ENCODE peak calls at places on chromosomes 6 and 20, in nine cellular contexts. R, T, Y, J, G, A, S, X and B are unnamed samples.

GRCh38 chr20:54474046-54474445 is 1.3 kb upstream of the DOK5 start:
- DNase-seq in Y (no peak), J (no peak), R (no peak), S (no peak), A (no peak), G (no peak), X (no peak), T (no peak), B (no peak)

GRCh38 chr20:12970372-12970821 is 38.4 kb upstream of the SPTLC3 start:
- DNase-seq in A (peak), G (peak), X (peak), R (no peak), T (no peak), S (no peak), Y (no peak), J (no peak), B (peak)

GRCh38 chr6:113209315-113209714 is 647.8 kb upstream of the MARCKS start:
- DNase-seq in R (no peak), J (no peak), Y (no peak), X (no peak), S (no peak), A (no peak), G (no peak), T (no peak), B (no peak)

GRCh38 chr6:118495639-118496296 is 52.3 kb upstream of the PLN start:
- DNase-seq in S (no peak), Y (no peak), R (no peak), A (no peak), G (no peak), X (no peak), T (no peak), J (no peak), B (no peak)

GRCh38 chr6:14727494-14728395 is 518.1 kb upstream of the JARID2 start:
- DNase-seq in R (no peak), S (no peak), T (no peak), Y (no peak), J (no peak), G (no peak), X (no peak), A (no peak), B (no peak)

GRCh38 chr6:146700078-146700686 is 101.4 kb downstream of the ADGB start:
- DNase-seq in S (peak), Y (no peak), A (peak), R (peak), X (peak), G (peak), T (peak), J (no peak), B (peak)

GRCh38 chr6:56235245-56235644 is 12.1 kb downstream of the COL21A1 start:
- DNase-seq in J (no peak), Y (no peak), R (no peak), G (no peak), S (no peak), A (no peak), X (no peak), T (no peak), B (no peak)

GRCh38 chr6:123503619-123504018 is 133.1 kb downstream of the TRDN start:
- DNase-seq in A (no peak), X (no peak), Y (no peak), G (no peak), J (no peak), R (no peak), T (no peak), S (no peak), B (no peak)

GRCh38 chr6:15969236-15969778 is 159.6 kb upstream of the MYLIP start:
- DNase-seq in J (no peak), T (no peak), G (peak), Y (no peak), R (peak), X (no peak), S (no peak), A (no peak), B (peak)

GRCh38 chr6:170182093-170182780 is 108.6 kb downstream of the DLL1 start:
- DNase-seq in J (no peak), G (peak), S (no peak), T (no peak), X (no peak), A (no peak), R (no peak), Y (no peak), B (no peak)

GRCh38 chr6:26217714-26218075 is 130.5 kb downstream of the HFE start:
- DNase-seq in R (no peak), G (no peak), S (peak), Y (no peak), T (no peak), A (no peak), J (no peak), X (no peak), B (no peak)

GRCh38 chr6:144447487-144447886 is 162.4 kb downstream of the UTRN start:
- DNase-seq in G (peak), R (no peak), T (no peak), J (no peak), A (no peak), S (no peak), Y (no peak), X (peak), B (peak)

GRCh38 chr6:31116661-31117385 is 2.2 kb downstream of the PSORS1C1 start:
- DNase-seq in Y (no peak), T (no peak), J (no peak), X (no peak), S (no peak), G (no peak), A (no peak), R (no peak), B (peak)

GRCh38 chr6:134539865-134540323 is 222.0 kb upstream of the SGK1 start:
- DNase-seq in J (no peak), R (peak), A (no peak), S (no peak), X (no peak), Y (no peak), T (no peak), G (no peak), B (no peak)

GRCh38 chr6:108690326-108691000 is 129.7 kb downstream of the FOXO3 start:
- DNase-seq in S (no peak), A (no peak), T (no peak), J (no peak), R (no peak), Y (no peak), G (peak), X (no peak), B (no peak)

GRCh38 chr6:95087394-95088097 is 489.8 kb upstream of the MANEA start:
- DNase-seq in J (no peak), R (no peak), X (peak), A (peak), Y (no peak), G (peak), S (no peak), T (peak), B (peak)

GRCh38 chr20:37352611-37352980 is 6.7 kb downstream of the SRC start:
- DNase-seq in X (no peak), G (no peak), T (no peak), A (no peak), R (no peak), Y (no peak), J (peak), S (no peak), B (no peak)

GRCh38 chr6:13402711-13403110 is 74.4 kb upstream of the TBC1D7 start:
- DNase-seq in S (no peak), Y (no peak), J (no peak), T (no peak), A (no peak), G (no peak), X (no peak), R (no peak), B (no peak)

GRCh38 chr6:38279945-38280588 is 359.7 kb downstream of the BTBD9 start:
- DNase-seq in T (no peak), Y (no peak), J (no peak), G (no peak), R (no peak), A (no peak), S (no peak), X (no peak), B (no peak)

GRCh38 chr20:60422848-60423247 is 464.6 kb downstream of the CDH26 start:
- DNase-seq in T (no peak), J (no peak), R (no peak), S (no peak), A (no peak), X (no peak), G (no peak), Y (no peak), B (no peak)

GRCh38 chr6:151063339-151063738 is 176.4 kb upstream of the AKAP12 start:
- DNase-seq in A (no peak), G (peak), Y (no peak), J (no peak), S (no peak), X (no peak), T (no peak), R (peak), B (peak)

GRCh38 chr20:6828794-6829423 is 61.4 kb downstream of the BMP2 start:
- DNase-seq in Y (no peak), G (peak), X (peak), R (peak), A (peak), S (peak), J (no peak), T (peak), B (peak)

GRCh38 chr6:151576658-151577057 is 82.8 kb downstream of the CCDC170 start:
- DNase-seq in G (peak), Y (no peak), A (no peak), X (no peak), R (no peak), T (no peak), J (no peak), S (no peak), B (no peak)

GRCh38 chr6:18501313-18502013 is 114.3 kb downstream of the RNF144B start:
- DNase-seq in R (peak), Y (no peak), J (no peak), A (no peak), S (no peak), G (peak), X (no peak), T (no peak), B (peak)

GRCh38 chr6:154460306-154461071 is 50.0 kb downstream of the CNKSR3 start:
- DNase-seq in Y (no peak), S (no peak), X (peak), R (no peak), J (no peak), T (no peak), A (no peak), G (peak), B (peak)

GRCh38 chr6:47161176-47161687 is 119.1 kb upstream of the ADGRF1 start:
- DNase-seq in G (peak), X (no peak), T (no peak), A (peak), S (no peak), Y (no peak), J (no peak), R (no peak), B (no peak)

GRCh38 chr20:40868568-40869223 is 159.9 kb upstream of the TOP1 start:
- DNase-seq in G (peak), R (no peak), A (no peak), T (no peak), X (peak), Y (no peak), J (no peak), S (no peak), B (peak)

GRCh38 chr20:48380661-48381060 is 447.1 kb downstream of the PREX1 start:
- DNase-seq in G (no peak), S (no peak), Y (no peak), A (no peak), R (no peak), T (no peak), X (no peak), J (no peak), B (no peak)

GRCh38 chr6:13453771-13454251 is 33.6 kb downstream of the GFOD1 start:
- DNase-seq in S (no peak), T (peak), R (no peak), A (peak), J (peak), X (no peak), G (peak), Y (no peak), B (no peak)

GRCh38 chr6:72621243-72622093 is at the start of gene KCNQ5:
- DNase-seq in G (peak), R (peak), J (peak), Y (no peak), T (no peak), X (peak), A (peak), S (peak), B (peak)

GRCh38 chr20:5181955-5182354 is 55.1 kb downstream of the CDS2 start:
- DNase-seq in T (peak), J (no peak), R (no peak), A (no peak), G (no peak), S (no peak), X (peak), Y (no peak), B (peak)

GRCh38 chr6:88402909-88403308 is 236.8 kb upstream of the CNR1 start:
- DNase-seq in G (no peak), Y (no peak), S (no peak), X (no peak), T (no peak), R (no peak), J (no peak), A (no peak), B (no peak)

GRCh38 chr6:119557239-119557638 is 207.7 kb upstream of the MAN1A1 start:
- DNase-seq in J (no peak), Y (no peak), T (no peak), R (no peak), A (no peak), X (no peak), S (no peak), G (no peak), B (no peak)

GRCh38 chr6:3194535-3195376 is 32.7 kb downstream of the TUBB2B start:
- DNase-seq in R (no peak), Y (no peak), X (no peak), T (no peak), A (peak), G (peak), J (no peak), S (peak), B (no peak)

GRCh38 chr6:88301888-88302768 is 136.0 kb upstream of the CNR1 start:
- DNase-seq in A (no peak), R (no peak), T (no peak), S (no peak), X (no peak), Y (no peak), J (no peak), G (no peak), B (no peak)

GRCh38 chr20:1211954-1212497 is 8.8 kb downstream of the C20orf202 start:
- DNase-seq in Y (no peak), S (no peak), G (no peak), T (no peak), X (no peak), A (no peak), R (no peak), J (no peak), B (no peak)

GRCh38 chr6:30615958-30616810 is 859 bp downstream of the PPP1R10 start:
- DNase-seq in G (no peak), R (no peak), T (peak), X (no peak), Y (no peak), S (peak), J (no peak), A (peak), B (no peak)